ENCODE peak calls at places on chromosomes 7 and 10, in five cellular contexts. V, A, W, B and Y are unnamed samples.

GRCh38 chr7:3168869-3169268 is 125.2 kb upstream of the CARD11 start:
- DNase-seq in A (no peak), V (no peak), W (no peak), B (no peak), Y (no peak)

GRCh38 chr10:126937026-126937425 is 31.8 kb downstream of the DOCK1 start:
- DNase-seq in V (no peak), A (no peak), W (no peak), B (no peak), Y (no peak)

GRCh38 chr10:78520737-78521430 is 487.2 kb downstream of the RPS24 start:
- DNase-seq in W (peak; percentile 65), B (no peak), A (peak; percentile 64), V (peak; percentile 20), Y (peak; percentile 36)

GRCh38 chr10:93199221-93199681 is 125.6 kb downstream of the CYP26A1 start:
- DNase-seq in W (peak; percentile 39), B (no peak), A (no peak), V (peak; percentile 83), Y (peak; percentile 15)

GRCh38 chr7:24390376-24391157 is 106.6 kb downstream of the NPY start:
- DNase-seq in B (no peak), A (no peak), V (no peak), W (no peak), Y (no peak)

GRCh38 chr10:48645600-48645999 is 39.1 kb upstream of the WDFY4 start:
- DNase-seq in W (no peak), B (no peak), V (no peak), A (no peak), Y (no peak)

GRCh38 chr7:99141756-99142726 is 1.9 kb downstream of the SMURF1 start:
- DNase-seq in V (peak; percentile 78), B (peak; percentile 71), W (peak; percentile 79), A (peak; percentile 77), Y (peak; percentile 43)

GRCh38 chr10:31399631-31400030 is 80.6 kb downstream of the ZEB1 start:
- DNase-seq in V (no peak), A (no peak), B (no peak), W (no peak), Y (no peak)

GRCh38 chr10:59628456-59628855 is 81.2 kb downstream of the SLC16A9 start:
- DNase-seq in B (no peak), W (no peak), V (no peak), A (no peak), Y (no peak)

GRCh38 chr10:103854687-103855423 is 521 bp downstream of the SH3PXD2A start:
- DNase-seq in W (peak; percentile 24), V (peak; percentile 66), B (no peak), A (peak; percentile 48), Y (no peak)

GRCh38 chr7:50486512-50486911 is 36.4 kb upstream of the FIGNL1 start:
- DNase-seq in A (no peak), B (no peak), W (no peak), V (no peak), Y (no peak)

GRCh38 chr10:26509311-26509710 is 71.2 kb downstream of the APBB1IP start:
- DNase-seq in W (no peak), V (no peak), B (no peak), A (no peak), Y (no peak)

GRCh38 chr10:101818958-101819633 is 852 bp upstream of the OGA start:
- DNase-seq in W (no peak), B (no peak), V (peak; percentile 13), A (no peak), Y (no peak)
- H4K91ac ChIP-seq in W (peak overlapping the region; percentile 29), B (no peak overlapping the region), V (no peak overlapping the region), A (no peak overlapping the region), Y (peak overlapping the region; percentile 33)

GRCh38 chr10:52952391-52953079 is 180.0 kb upstream of the MBL2 start:
- DNase-seq in V (no peak), B (no peak), A (no peak), W (no peak), Y (no peak)
- H4K91ac ChIP-seq in V (no peak overlapping the region), B (no peak overlapping the region), A (no peak overlapping the region), W (no peak overlapping the region), Y (peak overlapping the region; percentile 96)

GRCh38 chr7:139231513-139232376 is 708 bp downstream of the UBN2 start:
- DNase-seq in V (peak; percentile 64), A (peak; percentile 32), B (peak; percentile 9), W (peak; percentile 6), Y (no peak)
- H4K91ac ChIP-seq in V (peak overlapping the region; percentile 86), A (no peak overlapping the region), B (no peak overlapping the region), W (peak overlapping the region; percentile 81), Y (peak overlapping the region; percentile 84)

DNA sequence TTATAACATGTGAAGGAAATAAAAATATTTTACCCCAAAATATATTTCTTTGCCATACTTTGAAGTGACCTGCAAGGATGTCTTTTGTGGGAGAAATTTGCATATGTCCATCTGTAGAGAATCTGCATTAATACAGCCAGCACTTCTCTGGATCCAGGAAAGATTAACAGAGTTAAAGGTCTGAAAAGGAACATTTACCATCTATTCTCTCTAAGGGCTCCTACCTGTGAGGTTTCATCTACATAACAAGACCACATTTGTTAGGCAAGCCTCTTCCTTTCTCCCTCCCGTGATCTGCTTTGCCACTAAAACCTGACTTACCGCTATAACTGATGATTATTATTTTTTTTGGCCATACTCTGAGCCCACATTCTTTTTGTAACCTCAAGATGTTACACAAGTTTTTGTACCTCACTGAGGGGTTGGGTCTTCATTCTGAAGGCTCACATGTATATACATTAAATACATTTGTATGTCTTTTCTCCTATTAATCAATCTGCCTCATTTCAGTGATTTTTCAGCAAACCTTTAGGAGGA is 129.4 kb downstream of the AKR1D1 start:
- DNase-seq in V (no peak), W (no peak), B (no peak), A (no peak), Y (no peak)
- H4K91ac ChIP-seq in V (no peak overlapping the region), W (no peak overlapping the region), B (no peak overlapping the region), A (no peak overlapping the region), Y (no peak overlapping the region)

DNA sequence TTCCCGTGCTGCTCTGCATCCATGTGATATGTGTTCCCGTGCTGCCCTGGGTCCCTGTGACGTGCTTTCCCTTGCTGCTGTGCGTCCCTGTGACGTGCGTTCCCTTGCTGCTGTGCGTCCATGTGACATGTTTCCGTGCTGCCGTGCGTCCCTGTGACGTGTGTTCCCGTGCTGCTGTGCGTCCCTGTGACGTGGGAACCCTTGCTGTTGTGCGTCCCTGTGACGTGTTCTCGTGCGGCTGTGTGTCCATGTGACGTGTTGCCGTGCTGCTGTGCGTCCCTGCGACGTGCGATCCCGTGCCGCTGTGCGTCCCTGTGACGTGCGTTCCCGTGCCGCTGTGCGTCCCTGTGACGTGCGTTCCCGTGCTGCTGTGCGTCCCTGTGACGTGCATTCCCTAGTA is 45.8 kb downstream of the WDR37 start:
- DNase-seq in V (no peak), B (no peak), A (no peak), W (no peak), Y (no peak)
- H4K91ac ChIP-seq in V (peak overlapping the region; percentile 67), B (no peak overlapping the region), A (no peak overlapping the region), W (no peak overlapping the region), Y (no peak overlapping the region)

DNA sequence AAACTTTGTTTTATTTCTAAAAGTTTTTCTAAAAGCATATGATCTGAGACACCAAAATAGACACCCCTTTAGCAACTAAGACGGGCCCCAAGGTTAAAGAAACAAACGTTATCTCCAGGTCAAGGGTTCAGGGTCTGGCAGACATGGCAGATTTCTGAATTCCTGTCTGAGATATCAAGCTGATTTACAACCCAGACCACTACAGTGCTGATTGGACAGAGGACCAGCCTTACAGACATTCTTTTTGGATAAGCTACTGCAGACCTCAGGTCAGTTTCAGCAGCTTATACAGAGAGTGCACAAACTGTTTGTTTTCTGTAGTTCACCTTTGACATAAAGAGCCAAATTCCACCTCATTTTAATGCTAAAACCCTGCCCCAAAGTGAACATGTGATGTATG is 34.8 kb downstream of the SVOPL start:
- DNase-seq in A (no peak), W (no peak), B (no peak), V (no peak), Y (no peak)
- H4K91ac ChIP-seq in A (no peak overlapping the region), W (no peak overlapping the region), B (no peak overlapping the region), V (no peak overlapping the region), Y (no peak overlapping the region)

DNA sequence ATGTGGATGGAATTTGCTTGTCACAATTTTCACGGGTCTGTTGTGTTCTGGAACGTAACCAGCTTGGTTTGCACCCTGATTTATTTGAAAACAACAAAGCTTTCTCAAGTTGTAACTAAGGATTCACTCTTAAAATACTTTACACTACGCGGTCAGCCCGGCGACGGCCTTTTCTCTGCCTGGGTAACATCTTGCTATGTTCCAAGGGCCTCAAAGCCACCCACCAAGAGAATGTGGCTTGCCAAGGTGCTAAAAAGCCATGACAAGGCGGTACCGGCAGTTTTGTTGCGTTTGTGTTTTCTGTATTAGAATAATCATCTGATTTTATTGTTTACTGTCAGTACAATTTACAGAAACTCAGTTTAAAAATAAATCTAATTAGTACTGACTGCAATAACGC is 220.9 kb downstream of the SFMBT2 start:
- DNase-seq in B (no peak), W (no peak), V (no peak), A (no peak), Y (no peak)
- H4K91ac ChIP-seq in B (no peak overlapping the region), W (no peak overlapping the region), V (no peak overlapping the region), A (no peak overlapping the region), Y (no peak overlapping the region)

DNA sequence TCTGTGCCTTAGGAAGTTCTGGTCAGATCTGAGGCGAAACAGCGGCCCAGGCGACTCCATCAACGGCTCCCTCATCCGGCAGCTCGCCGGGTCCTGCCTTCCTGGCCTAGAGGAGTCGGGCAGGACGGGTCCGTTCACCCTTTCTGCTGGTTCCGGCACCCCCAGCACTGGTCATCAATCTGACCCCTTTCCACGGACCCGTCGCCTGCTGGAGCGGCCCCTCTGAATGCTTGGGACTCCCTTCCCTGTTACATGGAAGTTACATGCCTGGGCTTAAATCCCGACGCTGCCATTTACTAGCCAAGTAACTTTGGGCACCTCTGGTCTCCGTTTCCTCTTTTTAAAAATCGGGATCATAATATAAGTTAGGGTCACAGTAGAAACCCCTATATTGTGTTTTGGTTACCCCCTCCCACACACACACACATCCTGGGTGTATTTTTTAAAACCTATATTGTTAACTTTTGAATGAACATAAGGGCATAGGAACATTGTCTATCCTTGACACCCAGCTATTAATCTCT is 607 bp upstream of the GGCT start:
- DNase-seq in W (no peak), V (no peak), B (no peak), A (no peak), Y (no peak)
- H4K91ac ChIP-seq in W (peak overlapping the region; percentile 53), V (peak overlapping the region; percentile 52), B (no peak overlapping the region), A (no peak overlapping the region), Y (peak overlapping the region; percentile 47)

GRCh38 chr7:90595801-90596683 is at the start of gene CDK14:
- DNase-seq in W (peak; percentile 53), B (peak; percentile 82), V (peak; percentile 72), A (peak; percentile 79), Y (peak; percentile 79)
- H4K91ac ChIP-seq in W (peak within 1 kb of the TSS; percentile 62), B (peak within 1 kb of the TSS; percentile 79), V (peak within 1 kb of the TSS; percentile 97), A (no peak within 1 kb of the TSS), Y (peak within 1 kb of the TSS; percentile 83)